ENCODE peak calls at places on chromosomes 5 and 9, in five cellular contexts. One of them, this sample, is unnamed.
A peak's percentile ranks its signal among the peaks of the same experiment; 100 is the strongest.

GRCh38 chr9:137807721-137808703 is 69.6 kb upstream of the CACNA1B start:
- DNase-seq in HCT116: no peak
- DNase-seq in prostate gland: no peak
- DNase-seq in foreskin fibroblast: no peak
- DNase-seq in naive thymus-derived CD4-positive, alpha-beta T cell: no peak
- DNase-seq in this sample: no peak

GRCh38 chr5:95565280-95565920 is 10.5 kb downstream of the ARSK start:
- DNase-seq in HCT116: no peak
- DNase-seq in prostate gland: no peak
- DNase-seq in foreskin fibroblast: peak; percentile 53
- DNase-seq in naive thymus-derived CD4-positive, alpha-beta T cell: no peak
- DNase-seq in this sample: no peak

GRCh38 chr9:97299809-97300414 is 7.5 kb upstream of the CCDC180 start:
- DNase-seq in HCT116: no peak
- DNase-seq in prostate gland: no peak
- DNase-seq in foreskin fibroblast: no peak
- DNase-seq in naive thymus-derived CD4-positive, alpha-beta T cell: no peak
- DNase-seq in this sample: no peak

GRCh38 chr9:127489471-127490115 is 38.3 kb downstream of the LRSAM1 start:
- DNase-seq in HCT116: no peak
- DNase-seq in prostate gland: no peak
- DNase-seq in foreskin fibroblast: no peak
- DNase-seq in naive thymus-derived CD4-positive, alpha-beta T cell: no peak
- DNase-seq in this sample: no peak

GRCh38 chr9:134318941-134319305 is 7.3 kb upstream of the RXRA start:
- DNase-seq in HCT116: no peak
- DNase-seq in prostate gland: no peak
- DNase-seq in foreskin fibroblast: no peak
- DNase-seq in naive thymus-derived CD4-positive, alpha-beta T cell: no peak
- DNase-seq in this sample: no peak

GRCh38 chr5:135124128-135124527 is 90.1 kb upstream of the PITX1 start:
- DNase-seq in HCT116: no peak
- DNase-seq in prostate gland: no peak
- DNase-seq in foreskin fibroblast: no peak
- DNase-seq in naive thymus-derived CD4-positive, alpha-beta T cell: no peak
- DNase-seq in this sample: no peak

GRCh38 chr9:89375181-89375760 is 57.0 kb downstream of the SECISBP2 start:
- DNase-seq in HCT116: no peak
- DNase-seq in prostate gland: no peak
- DNase-seq in foreskin fibroblast: no peak
- DNase-seq in naive thymus-derived CD4-positive, alpha-beta T cell: no peak
- DNase-seq in this sample: no peak

GRCh38 chr5:6403416-6403815 is 25.1 kb upstream of the MED10 start:
- DNase-seq in HCT116: no peak
- DNase-seq in prostate gland: no peak
- DNase-seq in foreskin fibroblast: no peak
- DNase-seq in naive thymus-derived CD4-positive, alpha-beta T cell: no peak
- DNase-seq in this sample: no peak

GRCh38 chr5:2373631-2374030 is 377.8 kb downstream of the IRX2 start:
- DNase-seq in HCT116: no peak
- DNase-seq in prostate gland: no peak
- DNase-seq in foreskin fibroblast: no peak
- DNase-seq in naive thymus-derived CD4-positive, alpha-beta T cell: no peak
- DNase-seq in this sample: no peak

GRCh38 chr9:36191290-36191645 is 547 bp downstream of the CLTA start:
- DNase-seq in HCT116: no peak
- DNase-seq in prostate gland: no peak
- DNase-seq in foreskin fibroblast: peak; percentile 53
- DNase-seq in naive thymus-derived CD4-positive, alpha-beta T cell: peak; percentile 42
- DNase-seq in this sample: no peak

GRCh38 chr5:169649486-169649885 is 12.4 kb downstream of the DOCK2 start:
- DNase-seq in HCT116: no peak
- DNase-seq in prostate gland: no peak
- DNase-seq in foreskin fibroblast: no peak
- DNase-seq in naive thymus-derived CD4-positive, alpha-beta T cell: no peak
- DNase-seq in this sample: no peak

GRCh38 chr5:41747291-41747690 is 122.9 kb downstream of the OXCT1 start:
- DNase-seq in HCT116: no peak
- DNase-seq in prostate gland: no peak
- DNase-seq in foreskin fibroblast: peak; percentile 57
- DNase-seq in naive thymus-derived CD4-positive, alpha-beta T cell: no peak
- DNase-seq in this sample: no peak

GRCh38 chr9:91900057-91900816 is 49.8 kb downstream of the ROR2 start:
- DNase-seq in HCT116: no peak
- DNase-seq in prostate gland: no peak
- DNase-seq in foreskin fibroblast: peak; percentile 19
- DNase-seq in naive thymus-derived CD4-positive, alpha-beta T cell: no peak
- DNase-seq in this sample: no peak

GRCh38 chr5:145806923-145807322 is 28.2 kb downstream of the PRELID2 start:
- DNase-seq in HCT116: no peak
- DNase-seq in prostate gland: no peak
- DNase-seq in foreskin fibroblast: no peak
- DNase-seq in naive thymus-derived CD4-positive, alpha-beta T cell: no peak
- DNase-seq in this sample: no peak

GRCh38 chr9:90107021-90107771 is 502.4 kb downstream of the GADD45G start:
- DNase-seq in HCT116: no peak
- DNase-seq in prostate gland: peak; percentile 74
- DNase-seq in foreskin fibroblast: no peak
- DNase-seq in naive thymus-derived CD4-positive, alpha-beta T cell: no peak
- DNase-seq in this sample: peak; percentile 39

GRCh38 chr9:123048748-123049147 is 15.3 kb downstream of the GPR21 start:
- DNase-seq in HCT116: no peak
- DNase-seq in prostate gland: no peak
- DNase-seq in foreskin fibroblast: peak; percentile 37
- DNase-seq in naive thymus-derived CD4-positive, alpha-beta T cell: no peak
- DNase-seq in this sample: no peak

GRCh38 chr9:137353223-137354152 is 51.4 kb upstream of the NRARP start:
- DNase-seq in HCT116: no peak
- DNase-seq in prostate gland: no peak
- DNase-seq in foreskin fibroblast: no peak
- DNase-seq in naive thymus-derived CD4-positive, alpha-beta T cell: no peak
- DNase-seq in this sample: no peak

GRCh38 chr9:94655739-94656138 is 16.4 kb upstream of the FBP1 start:
- DNase-seq in HCT116: no peak
- DNase-seq in prostate gland: no peak
- DNase-seq in foreskin fibroblast: no peak
- DNase-seq in naive thymus-derived CD4-positive, alpha-beta T cell: no peak
- DNase-seq in this sample: no peak

GRCh38 chr9:125462766-125463384 is 201.2 kb downstream of the GAPVD1 start:
- DNase-seq in HCT116: no peak
- DNase-seq in prostate gland: no peak
- DNase-seq in foreskin fibroblast: no peak
- DNase-seq in naive thymus-derived CD4-positive, alpha-beta T cell: no peak
- DNase-seq in this sample: no peak

GRCh38 chr9:69582544-69583297 is 89.5 kb downstream of the APBA1 start:
- DNase-seq in HCT116: no peak
- DNase-seq in prostate gland: no peak
- DNase-seq in foreskin fibroblast: no peak
- DNase-seq in naive thymus-derived CD4-positive, alpha-beta T cell: no peak
- DNase-seq in this sample: no peak

GRCh38 chr5:147073098-147073497 is 161.7 kb upstream of the STK32A start:
- DNase-seq in HCT116: no peak
- DNase-seq in prostate gland: no peak
- DNase-seq in foreskin fibroblast: no peak
- DNase-seq in naive thymus-derived CD4-positive, alpha-beta T cell: no peak
- DNase-seq in this sample: no peak

GRCh38 chr9:81626511-81626910 is 62.8 kb downstream of the TLE1 start:
- DNase-seq in HCT116: peak; percentile 7
- DNase-seq in prostate gland: no peak
- DNase-seq in foreskin fibroblast: peak; percentile 39
- DNase-seq in naive thymus-derived CD4-positive, alpha-beta T cell: no peak
- DNase-seq in this sample: peak; percentile 69

GRCh38 chr9:81627481-81627880 is 61.9 kb downstream of the TLE1 start:
- DNase-seq in HCT116: no peak
- DNase-seq in prostate gland: no peak
- DNase-seq in foreskin fibroblast: no peak
- DNase-seq in naive thymus-derived CD4-positive, alpha-beta T cell: no peak
- DNase-seq in this sample: no peak

GRCh38 chr9:81631213-81631745 is 58.1 kb downstream of the TLE1 start:
- DNase-seq in HCT116: no peak
- DNase-seq in prostate gland: no peak
- DNase-seq in foreskin fibroblast: no peak
- DNase-seq in naive thymus-derived CD4-positive, alpha-beta T cell: no peak
- DNase-seq in this sample: no peak

GRCh38 chr9:81629440-81629839 is 59.9 kb downstream of the TLE1 start:
- DNase-seq in HCT116: no peak
- DNase-seq in prostate gland: no peak
- DNase-seq in foreskin fibroblast: no peak
- DNase-seq in naive thymus-derived CD4-positive, alpha-beta T cell: no peak
- DNase-seq in this sample: no peak

DNA sequence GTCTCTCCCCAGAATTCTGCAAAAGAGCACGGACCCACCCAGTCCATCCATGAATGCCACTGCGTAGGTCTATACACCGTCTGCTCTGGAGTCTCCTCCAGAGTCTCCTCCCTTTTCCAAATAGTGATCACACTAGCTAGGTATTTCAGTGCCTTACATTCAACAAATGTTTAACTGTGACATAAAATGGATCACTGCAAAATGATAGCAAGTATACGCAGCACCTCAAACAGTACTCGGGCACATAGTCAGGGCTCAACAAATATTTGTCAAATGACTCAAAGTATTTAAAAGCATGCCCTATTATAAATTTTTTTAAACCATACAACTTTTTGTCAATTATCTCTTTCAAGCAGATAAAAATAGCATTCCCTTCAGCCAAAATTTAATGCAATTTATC is 60.5 kb downstream of the TLE1 start:
- DNase-seq in HCT116: no peak
- DNase-seq in prostate gland: no peak
- DNase-seq in foreskin fibroblast: no peak
- DNase-seq in naive thymus-derived CD4-positive, alpha-beta T cell: no peak
- DNase-seq in this sample: no peak
- H3K4me3 ChIP-seq in HCT116: no peak overlapping the region
- H3K4me3 ChIP-seq in prostate gland: no peak overlapping the region
- H3K4me3 ChIP-seq in foreskin fibroblast: no peak overlapping the region
- H3K4me3 ChIP-seq in naive thymus-derived CD4-positive, alpha-beta T cell: no peak overlapping the region
- H3K4me3 ChIP-seq in this sample: no peak overlapping the region

DNA sequence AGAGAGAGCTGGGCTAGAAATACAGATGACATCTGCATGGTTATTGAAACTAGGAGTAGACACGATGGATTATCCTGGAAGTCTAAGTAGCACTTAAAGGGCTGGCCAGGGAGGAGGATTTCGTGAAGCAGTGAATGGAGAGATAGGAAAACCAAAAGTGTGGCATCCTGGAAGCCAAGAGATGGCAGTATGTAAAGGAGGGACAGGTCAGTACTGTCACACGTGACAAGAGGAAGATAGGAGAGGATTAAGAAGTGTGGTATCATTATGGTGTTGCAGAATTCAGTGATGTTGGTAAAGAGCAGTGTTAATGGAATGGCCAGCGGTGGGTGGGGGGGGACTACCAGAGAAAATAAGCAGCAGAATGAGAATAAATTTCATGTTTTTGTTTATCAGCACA is 11.7 kb downstream of the RAD23B start:
- DNase-seq in HCT116: no peak
- DNase-seq in prostate gland: no peak
- DNase-seq in foreskin fibroblast: no peak
- DNase-seq in naive thymus-derived CD4-positive, alpha-beta T cell: no peak
- DNase-seq in this sample: no peak
- H3K4me3 ChIP-seq in HCT116: no peak overlapping the region
- H3K4me3 ChIP-seq in prostate gland: no peak overlapping the region
- H3K4me3 ChIP-seq in foreskin fibroblast: no peak overlapping the region
- H3K4me3 ChIP-seq in naive thymus-derived CD4-positive, alpha-beta T cell: no peak overlapping the region
- H3K4me3 ChIP-seq in this sample: no peak overlapping the region

DNA sequence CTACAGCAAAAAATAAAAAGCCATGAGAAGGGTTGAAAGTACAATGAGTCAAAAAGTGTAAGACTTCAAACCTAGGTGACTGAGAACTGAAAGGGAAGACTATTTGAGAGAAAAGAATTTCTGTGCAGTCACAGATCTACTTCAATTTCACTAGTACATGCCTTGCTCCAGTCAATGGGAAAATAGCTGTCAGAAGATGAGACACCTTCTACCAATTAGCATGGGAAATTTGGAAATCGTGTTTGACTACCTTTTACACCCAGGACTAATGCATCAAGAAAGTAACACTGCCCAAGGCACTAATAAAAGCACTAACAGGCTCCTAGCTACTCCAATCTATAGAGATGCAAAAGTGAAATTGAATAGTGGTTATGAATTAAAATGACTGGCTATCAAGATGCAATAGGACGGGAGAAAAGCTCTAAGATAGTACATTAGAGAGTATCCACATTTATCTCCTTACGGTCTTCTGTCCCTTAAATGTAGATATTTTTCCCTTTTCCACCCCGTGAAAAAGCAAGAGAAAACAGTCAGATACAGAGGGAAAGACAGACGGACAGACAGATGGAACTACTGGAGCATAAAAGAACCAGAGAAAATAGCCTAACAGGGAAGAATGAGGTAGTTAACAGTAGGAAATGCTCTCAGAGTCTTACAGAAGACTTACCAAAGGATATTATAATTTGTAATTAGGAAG is 15.2 kb downstream of the ERP44 start:
- DNase-seq in HCT116: no peak
- DNase-seq in prostate gland: no peak
- DNase-seq in foreskin fibroblast: no peak
- DNase-seq in naive thymus-derived CD4-positive, alpha-beta T cell: no peak
- DNase-seq in this sample: no peak
- H3K4me3 ChIP-seq in HCT116: no peak overlapping the region
- H3K4me3 ChIP-seq in prostate gland: no peak overlapping the region
- H3K4me3 ChIP-seq in foreskin fibroblast: no peak overlapping the region
- H3K4me3 ChIP-seq in naive thymus-derived CD4-positive, alpha-beta T cell: no peak overlapping the region
- H3K4me3 ChIP-seq in this sample: no peak overlapping the region

GRCh38 chr5:43553381-43553780 is 3.5 kb downstream of the PAIP1 start:
- DNase-seq in HCT116: no peak
- DNase-seq in prostate gland: no peak
- DNase-seq in foreskin fibroblast: peak; percentile 17
- DNase-seq in naive thymus-derived CD4-positive, alpha-beta T cell: no peak
- DNase-seq in this sample: no peak
- H3K4me3 ChIP-seq in HCT116: no peak overlapping the region
- H3K4me3 ChIP-seq in prostate gland: no peak overlapping the region
- H3K4me3 ChIP-seq in foreskin fibroblast: no peak overlapping the region
- H3K4me3 ChIP-seq in naive thymus-derived CD4-positive, alpha-beta T cell: no peak overlapping the region
- H3K4me3 ChIP-seq in this sample: no peak overlapping the region

GRCh38 chr9:109499061-109499630 is 1.0 kb upstream of the PTPN3 start:
- DNase-seq in HCT116: no peak
- DNase-seq in prostate gland: no peak
- DNase-seq in foreskin fibroblast: no peak
- DNase-seq in naive thymus-derived CD4-positive, alpha-beta T cell: no peak
- DNase-seq in this sample: no peak
- H3K4me3 ChIP-seq in HCT116: peak overlapping the region; percentile 55
- H3K4me3 ChIP-seq in prostate gland: peak overlapping the region; percentile 29
- H3K4me3 ChIP-seq in foreskin fibroblast: peak overlapping the region; percentile 9
- H3K4me3 ChIP-seq in naive thymus-derived CD4-positive, alpha-beta T cell: no peak overlapping the region
- H3K4me3 ChIP-seq in this sample: peak overlapping the region; percentile 55